ENCODE peak calls at places on chromosomes 5 and 9, in nine cellular contexts. K, S, N, H, W, X, A, F and R are unnamed samples.

GRCh38 chr9:72884521-72884920 is 68.3 kb downstream of the ALDH1A1 start:
- DNase-seq in A (no peak), K (no peak), S (no peak), W (no peak), H (no peak), X (no peak), N (no peak), F (no peak), R (no peak)

GRCh38 chr9:9498147-9498546 is 1114.7 kb downstream of the PTPRD start:
- DNase-seq in A (no peak), W (no peak), F (no peak), K (no peak), H (no peak), N (no peak), X (no peak), S (no peak), R (peak; percentile 1)

GRCh38 chr5:133918731-133919130 is 49.7 kb downstream of the C5orf15 start:
- DNase-seq in K (no peak), X (no peak), H (no peak), N (no peak), A (no peak), S (no peak), W (no peak), F (no peak), R (no peak)

GRCh38 chr9:3903273-3903672 is 377.5 kb upstream of the RFX3 start:
- DNase-seq in A (no peak), W (no peak), N (no peak), F (no peak), H (peak; percentile 89), K (no peak), X (no peak), S (no peak), R (no peak)

GRCh38 chr9:1416261-1416660 is 366.1 kb downstream of the DMRT2 start:
- DNase-seq in W (no peak), A (no peak), F (no peak), X (no peak), S (no peak), N (no peak), K (no peak), H (no peak), R (no peak)

GRCh38 chr5:56910123-56910951 is 941 bp downstream of the SETD9 start:
- DNase-seq in N (no peak), X (no peak), S (no peak), F (no peak), W (peak; percentile 36), A (no peak), K (peak; percentile 65), H (peak; percentile 61), R (peak; percentile 57)

GRCh38 chr9:136225748-136226679 is 19.6 kb downstream of the QSOX2 start:
- DNase-seq in W (peak; percentile 88), N (peak; percentile 74), A (peak; percentile 31), F (peak; percentile 71), S (peak; percentile 46), H (peak; percentile 44), X (peak; percentile 46), K (peak; percentile 87), R (peak; percentile 78)

GRCh38 chr9:81619353-81620008 is 69.9 kb downstream of the TLE1 start:
- DNase-seq in A (no peak), S (no peak), W (no peak), K (no peak), H (no peak), F (no peak), X (no peak), N (no peak), R (no peak)

GRCh38 chr9:123304340-123304691 is 35.9 kb upstream of the STRBP start:
- DNase-seq in N (no peak), S (no peak), H (no peak), A (no peak), W (no peak), K (no peak), F (no peak), X (no peak), R (no peak)

GRCh38 chr5:141245250-141245717 is at the start of gene PCDHB15:
- DNase-seq in N (peak; percentile 17), W (peak; percentile 30), X (no peak), A (no peak), S (no peak), K (peak; percentile 92), H (peak; percentile 9), F (peak; percentile 11), R (peak; percentile 22)
- TF ChIP-seq REST in N (no peak), W (no peak), X (no peak), A (no peak), S (no peak), K (no peak), H (no peak), F (no peak), R (no peak)

DNA sequence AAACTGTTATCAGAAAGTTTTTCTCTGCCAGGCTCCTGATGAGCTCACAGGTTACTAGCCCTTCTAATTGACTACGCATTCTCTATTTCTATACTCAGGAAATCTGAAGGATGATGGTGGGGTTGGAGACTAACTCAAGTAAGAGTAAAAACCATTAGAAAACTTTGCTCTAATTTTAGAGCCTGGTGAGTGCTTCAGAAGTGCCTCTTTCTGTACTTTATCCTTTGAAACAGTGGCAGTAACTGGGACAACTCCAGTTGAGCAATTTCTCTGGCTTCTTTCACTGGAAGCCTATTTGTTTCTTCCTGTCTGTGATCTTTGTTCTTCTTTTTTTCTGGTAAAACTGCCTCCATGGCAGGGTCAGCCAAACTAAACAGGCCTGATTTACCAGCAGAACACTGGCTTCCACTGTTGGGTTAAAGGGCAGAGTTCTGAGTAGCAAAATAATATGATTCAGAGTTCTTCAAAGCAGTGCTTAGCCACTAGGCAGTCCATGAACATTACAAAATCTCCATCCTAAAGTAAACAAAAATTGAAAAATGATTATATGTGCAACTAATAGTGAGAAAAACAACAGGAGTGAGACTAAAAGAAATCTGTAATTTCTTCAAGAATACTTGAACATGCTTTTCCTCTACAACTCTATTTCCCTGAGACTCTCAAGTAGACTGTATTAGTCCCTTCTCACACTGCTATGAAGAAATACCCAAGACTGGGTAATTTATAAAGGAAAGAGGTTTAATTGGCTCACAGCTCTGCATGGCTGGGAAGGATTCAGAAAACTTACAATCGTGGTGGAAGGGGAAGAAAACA is 79.8 kb downstream of the MROH2B start:
- DNase-seq in F (no peak), X (no peak), S (no peak), N (peak; percentile 29), A (no peak), W (no peak), H (peak; percentile 94), K (no peak), R (no peak)
- TF ChIP-seq REST in F (no peak), X (no peak), S (no peak), N (no peak), A (no peak), W (no peak), H (no peak), K (no peak), R (no peak)

GRCh38 chr5:169196059-169196458 is 104.9 kb downstream of the SLIT3 start:
- DNase-seq in X (no peak), S (no peak), N (no peak), H (no peak), W (no peak), F (no peak), K (no peak), A (no peak), R (no peak)

GRCh38 chr5:169195601-169196000 is 105.3 kb downstream of the SLIT3 start:
- DNase-seq in S (no peak), W (no peak), X (no peak), A (no peak), H (no peak), N (no peak), F (no peak), K (no peak), R (no peak)

GRCh38 chr5:169185626-169186025 is 115.3 kb downstream of the SLIT3 start:
- DNase-seq in A (no peak), K (no peak), N (no peak), W (no peak), X (no peak), S (no peak), F (no peak), H (no peak), R (no peak)

GRCh38 chr5:169192572-169192971 is 108.4 kb downstream of the SLIT3 start:
- DNase-seq in W (no peak), X (no peak), K (no peak), S (no peak), A (no peak), H (no peak), N (no peak), F (no peak), R (no peak)

GRCh38 chr5:169190860-169191259 is 110.1 kb downstream of the SLIT3 start:
- DNase-seq in W (no peak), A (no peak), X (no peak), K (no peak), F (no peak), S (no peak), H (no peak), N (no peak), R (no peak)
- TF ChIP-seq REST in W (no peak), A (no peak), X (no peak), K (no peak), F (no peak), S (no peak), H (no peak), N (no peak), R (no peak)

GRCh38 chr5:5183192-5183699 is 43.1 kb downstream of the ADAMTS16 start:
- DNase-seq in H (no peak), S (no peak), N (no peak), X (no peak), A (no peak), F (no peak), W (no peak), K (peak; percentile 91), R (no peak)
- TF ChIP-seq REST in H (no peak), S (no peak), N (no peak), X (no peak), A (no peak), F (no peak), W (no peak), K (no peak), R (no peak)

DNA sequence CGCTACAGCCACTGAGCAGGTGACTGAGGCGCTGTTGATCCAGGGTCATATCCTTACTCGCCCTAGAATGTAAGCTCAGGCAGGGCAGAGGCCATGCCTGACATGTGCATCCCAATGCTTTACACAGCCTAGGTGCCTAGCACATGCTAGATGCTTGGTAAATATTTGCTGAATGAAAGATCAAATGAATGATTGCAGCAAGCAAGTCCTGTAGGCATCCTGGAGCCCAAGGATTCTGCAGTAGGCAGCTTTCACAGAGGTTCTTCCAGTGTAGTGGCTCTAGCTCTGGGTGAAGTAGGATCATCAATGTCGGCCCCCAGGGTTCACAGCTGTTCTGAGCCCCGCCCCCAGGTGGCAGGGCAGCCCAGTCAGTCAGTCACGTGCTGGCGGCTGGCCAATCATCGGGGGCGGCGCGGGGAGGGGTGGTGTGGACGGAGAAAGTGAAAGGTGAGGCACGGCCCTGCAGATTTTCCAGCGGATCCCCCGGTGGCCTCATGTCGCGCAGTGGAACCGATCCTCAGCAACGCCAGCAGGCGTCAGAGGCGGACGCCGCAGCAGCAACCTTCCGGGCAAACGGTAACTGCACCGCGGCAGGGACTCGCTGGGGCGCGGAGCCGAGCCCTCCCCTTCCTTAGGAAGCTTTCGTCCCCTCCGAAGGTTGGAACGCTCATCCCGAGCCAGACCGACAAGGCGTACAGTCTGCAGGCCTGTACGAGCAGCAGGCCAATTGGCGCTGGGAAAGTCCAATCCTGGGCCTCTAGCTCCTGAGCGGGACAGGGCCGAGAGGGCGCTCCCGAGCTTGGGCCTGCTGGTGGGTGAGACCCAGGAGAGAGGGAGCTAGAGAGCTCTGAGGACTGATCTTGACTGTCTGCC is at the start of gene GALT:
- DNase-seq in N (peak; percentile 84), K (peak; percentile 96), S (peak; percentile 30), F (peak; percentile 97), H (peak; percentile 87), W (peak; percentile 97), X (peak; percentile 65), A (no peak), R (peak; percentile 96)
- TF ChIP-seq REST in N (no peak), K (no peak), S (no peak), F (no peak), H (peak; percentile 33), W (no peak), X (no peak), A (no peak), R (peak; percentile 32)

GRCh38 chr5:119328753-119329602 is 26.8 kb upstream of the TNFAIP8 start:
- DNase-seq in X (no peak), W (no peak), K (no peak), A (no peak), F (no peak), S (no peak), H (no peak), N (no peak), R (no peak)
- TF ChIP-seq REST in X (no peak), W (no peak), K (no peak), A (no peak), F (no peak), S (no peak), H (no peak), N (no peak), R (no peak)